ENCODE peak calls at places on chromosome 22, in eight cellular contexts. H is endothelial cell, T is HepG2, L is GM10248, P is tibial artery, W is heart left ventricle, G is WTC11, V is foreskin fibroblast. C is an unnamed sample.
A peak's percentile ranks its signal among the peaks of the same experiment; 100 is the strongest.

GRCh38 chr22:32355760-32356159 is 1.9 kb upstream of the RFPL3 start:
- DNase-seq in H (no peak), T (peak; percentile 18), L (no peak), P (no peak), W (no peak), G (peak; percentile 42), V (no peak), C (no peak)

GRCh38 chr22:28977481-28977971 is 84.1 kb downstream of the C22orf31 start:
- DNase-seq in H (no peak), T (peak; percentile 89), L (no peak), P (no peak), W (no peak), G (no peak), V (no peak), C (no peak)

GRCh38 chr22:38172016-38172431 is 9.6 kb downstream of the PLA2G6 start:
- DNase-seq in H (no peak), T (no peak), L (no peak), P (peak; percentile 32), W (no peak), G (no peak), V (no peak), C (no peak)

GRCh38 chr22:37501610-37502341 is 15.6 kb upstream of the MFNG start:
- DNase-seq in H (no peak), T (peak; percentile 99), L (no peak), P (peak; percentile 70), W (peak; percentile 77), G (no peak), V (peak; percentile 80), C (peak; percentile 59)

GRCh38 chr22:17430298-17430900 is 61.1 kb downstream of the CECR2 start:
- DNase-seq in H (no peak), T (no peak), L (no peak), P (no peak), W (no peak), G (no peak), V (no peak), C (no peak)

GRCh38 chr22:28835630-28836189 is 35.3 kb upstream of the XBP1 start:
- DNase-seq in H (no peak), T (no peak), L (no peak), P (no peak), W (no peak), G (no peak), V (no peak), C (no peak)

GRCh38 chr22:44572414-44573207 is 74.6 kb upstream of the RTL6 start:
- DNase-seq in H (no peak), T (no peak), L (no peak), P (peak; percentile 46), W (peak; percentile 17), G (no peak), V (no peak), C (no peak)

GRCh38 chr22:32852346-32853251 is 51.1 kb downstream of the TIMP3 start:
- DNase-seq in H (no peak), T (no peak), L (no peak), P (peak; percentile 94), W (peak; percentile 85), G (no peak), V (no peak), C (no peak)

GRCh38 chr22:37959231-37959825 is 5.8 kb downstream of the POLR2F start:
- DNase-seq in H (no peak), T (no peak), L (no peak), P (no peak), W (no peak), G (no peak), V (no peak), C (no peak)

GRCh38 chr22:46033256-46034200 is 56.6 kb upstream of the WNT7B start:
- DNase-seq in H (no peak), T (no peak), L (no peak), P (peak; percentile 53), W (no peak), G (peak; percentile 1), V (peak; percentile 70), C (no peak)

GRCh38 chr22:43440103-43440387 is 28.2 kb downstream of the MPPED1 start:
- DNase-seq in H (no peak), T (no peak), L (no peak), P (no peak), W (no peak), G (no peak), V (no peak), C (no peak)

GRCh38 chr22:38467904-38468760 is at the start of gene KDELR3:
- DNase-seq in H (peak; percentile 47), T (no peak), L (peak; percentile 91), P (peak; percentile 77), W (peak; percentile 74), G (peak; percentile 44), V (peak; percentile 78), C (no peak)

GRCh38 chr22:37020192-37020479 is 594 bp downstream of the MPST start:
- DNase-seq in H (no peak), T (no peak), L (no peak), P (peak; percentile 72), W (no peak), G (no peak), V (peak; percentile 35), C (no peak)

GRCh38 chr22:41507330-41508063 is 36.8 kb downstream of the POLR3H start:
- DNase-seq in H (no peak), T (no peak), L (no peak), P (no peak), W (no peak), G (no peak), V (no peak), C (no peak)

GRCh38 chr22:41504397-41504796 is 35.5 kb downstream of the ACO2 start:
- DNase-seq in H (no peak), T (no peak), L (no peak), P (peak; percentile 93), W (peak; percentile 83), G (no peak), V (no peak), C (no peak)

GRCh38 chr22:41511521-41511968 is 32.7 kb downstream of the POLR3H start:
- DNase-seq in H (no peak), T (no peak), L (no peak), P (no peak), W (peak; percentile 72), G (no peak), V (no peak), C (no peak)

GRCh38 chr22:41512421-41513194 is 31.7 kb downstream of the POLR3H start:
- DNase-seq in H (no peak), T (peak; percentile 29), L (no peak), P (peak; percentile 72), W (peak; percentile 60), G (peak; percentile 86), V (peak; percentile 57), C (no peak)

DNA sequence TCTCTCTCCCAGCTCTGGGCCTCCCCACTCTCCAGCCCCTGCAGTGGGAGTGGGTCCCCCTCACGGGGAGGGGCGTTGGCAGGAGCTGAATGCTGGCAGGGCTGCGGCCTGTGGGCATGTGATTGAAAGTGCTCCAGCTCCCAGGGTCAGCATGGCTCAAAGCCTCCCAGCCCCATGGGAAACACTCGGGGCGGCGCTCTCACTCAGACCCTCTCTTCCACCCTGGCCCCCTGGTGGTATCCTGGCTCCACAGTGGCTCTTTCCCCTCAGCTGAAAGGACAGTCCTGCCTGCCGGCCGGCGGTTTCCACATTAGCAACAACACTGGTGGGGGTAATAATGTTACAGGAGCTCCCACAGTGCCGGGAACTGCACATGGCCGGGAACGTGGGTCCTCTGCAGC is 35.5 kb downstream of the POLR3H start:
- DNase-seq in H (no peak), T (no peak), L (no peak), P (peak; percentile 71), W (peak; percentile 56), G (no peak), V (no peak), C (no peak)
- TF ChIP-seq CTCF in H (no peak), T (no peak), L (no peak), P (no peak), W (peak; percentile 14), G (no peak), V (peak; percentile 11), C (no peak)

DNA sequence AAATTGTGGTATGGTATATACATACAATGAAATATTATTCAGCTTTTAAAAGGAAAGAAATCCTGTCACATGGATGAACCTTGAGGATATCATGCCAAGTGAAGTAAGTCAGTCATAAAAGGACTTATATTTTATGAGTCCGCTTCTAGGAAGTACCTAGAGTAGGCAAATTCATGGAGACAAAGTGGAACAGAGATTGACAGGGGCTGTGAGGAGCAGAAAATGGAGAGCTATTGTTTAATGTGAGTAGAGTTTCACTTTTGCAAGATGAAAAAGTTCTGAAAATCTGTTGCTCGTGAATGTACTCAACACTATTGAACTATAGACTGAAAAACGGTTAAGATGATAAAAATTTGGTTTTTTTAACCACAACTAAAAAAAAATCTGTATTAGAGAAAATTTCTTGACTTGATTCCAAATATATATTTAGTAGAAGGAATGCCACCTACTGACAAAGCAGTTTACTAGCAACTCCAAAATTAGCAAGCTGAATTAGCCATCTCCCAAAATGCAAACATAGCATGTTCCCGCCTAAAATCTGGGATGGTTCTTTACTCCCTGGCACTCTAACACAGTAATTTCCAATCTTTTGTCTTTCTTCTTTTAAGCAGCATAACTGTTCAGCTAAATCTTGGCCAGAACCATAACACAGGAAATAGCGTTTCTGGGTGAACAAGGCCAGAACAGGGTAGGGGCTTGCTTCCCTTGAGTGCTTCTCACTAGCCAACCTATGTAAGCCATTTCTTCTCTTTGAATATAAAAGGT is 1.5 kb downstream of the UFD1 start:
- DNase-seq in H (no peak), T (peak; percentile 7), L (no peak), P (no peak), W (no peak), G (no peak), V (no peak), C (no peak)
- TF ChIP-seq CTCF in H (no peak), T (peak; percentile 30), L (peak; percentile 57), P (no peak), W (peak; percentile 19), G (no peak), V (peak; percentile 12), C (no peak)

GRCh38 chr22:23750744-23751440 is at the start of gene ZNF70:
- DNase-seq in H (peak; percentile 82), T (peak; percentile 69), L (peak; percentile 92), P (peak; percentile 93), W (peak; percentile 86), G (peak; percentile 91), V (peak; percentile 78), C (no peak)
- TF ChIP-seq CTCF in H (no peak), T (peak; percentile 57), L (peak; percentile 34), P (no peak), W (no peak), G (no peak), V (no peak), C (peak; percentile 37)

GRCh38 chr22:50061824-50062355 is 3.8 kb upstream of the TTLL8 start:
- DNase-seq in H (no peak), T (no peak), L (no peak), P (no peak), W (no peak), G (no peak), V (no peak), C (no peak)

GRCh38 chr22:50062509-50063135 is 4.5 kb upstream of the TTLL8 start:
- DNase-seq in H (no peak), T (no peak), L (no peak), P (no peak), W (peak; percentile 17), G (no peak), V (no peak), C (no peak)

GRCh38 chr22:50063589-50064393 is 5.7 kb upstream of the TTLL8 start:
- DNase-seq in H (no peak), T (no peak), L (no peak), P (no peak), W (peak; percentile 22), G (no peak), V (no peak), C (no peak)

GRCh38 chr22:50067244-50067643 is 9.1 kb upstream of the TTLL8 start:
- DNase-seq in H (no peak), T (no peak), L (no peak), P (no peak), W (no peak), G (no peak), V (no peak), C (no peak)

GRCh38 chr22:50064453-50064852 is 6.4 kb upstream of the TTLL8 start:
- DNase-seq in H (no peak), T (no peak), L (no peak), P (no peak), W (peak; percentile 18), G (no peak), V (no peak), C (no peak)
- TF ChIP-seq CTCF in H (no peak), T (no peak), L (no peak), P (no peak), W (no peak), G (no peak), V (no peak), C (no peak)